ENCODE peak calls at places on chromosomes 7 and 10, in nine cellular contexts. One of them, this sample, is unnamed.

GRCh38 chr10:97788552-97789442 is 17.0 kb upstream of the SFRP5 start:
- DNase-seq in stimulated activated CD4-positive, alpha-beta T cell treated with anti-CD3 and anti-CD28 coated beads, Interleukin-12 subunit alpha, Interleukin-12 subunit beta, amount 100 ng/mL, for 48 hours: no peak
- DNase-seq in stimulated activated CD8-positive, alpha-beta memory T cell treated with anti-CD3 and anti-CD28 coated beads, Interleukin-7, amount 100 ng/mL, for 1 hour: no peak
- DNase-seq in sciatic nerve: no peak
- DNase-seq in amniotic epithelial cell: peak
- DNase-seq in mesothelial cell of epicardium: no peak
- DNase-seq in GM12892: no peak
- DNase-seq in naive thymus-derived CD8-positive, alpha-beta T cell: no peak
- DNase-seq in aorta: no peak
- DNase-seq in this sample: no peak

GRCh38 chr7:136677456-136678365 is 190.7 kb upstream of the CHRM2 start:
- DNase-seq in stimulated activated CD4-positive, alpha-beta T cell treated with anti-CD3 and anti-CD28 coated beads, Interleukin-12 subunit alpha, Interleukin-12 subunit beta, amount 100 ng/mL, for 48 hours: no peak
- DNase-seq in stimulated activated CD8-positive, alpha-beta memory T cell treated with anti-CD3 and anti-CD28 coated beads, Interleukin-7, amount 100 ng/mL, for 1 hour: no peak
- DNase-seq in sciatic nerve: no peak
- DNase-seq in amniotic epithelial cell: peak
- DNase-seq in mesothelial cell of epicardium: no peak
- DNase-seq in GM12892: no peak
- DNase-seq in naive thymus-derived CD8-positive, alpha-beta T cell: no peak
- DNase-seq in aorta: no peak
- DNase-seq in this sample: no peak

GRCh38 chr10:110540038-110540437 is 27.5 kb upstream of the SMC3 start:
- DNase-seq in stimulated activated CD4-positive, alpha-beta T cell treated with anti-CD3 and anti-CD28 coated beads, Interleukin-12 subunit alpha, Interleukin-12 subunit beta, amount 100 ng/mL, for 48 hours: no peak
- DNase-seq in stimulated activated CD8-positive, alpha-beta memory T cell treated with anti-CD3 and anti-CD28 coated beads, Interleukin-7, amount 100 ng/mL, for 1 hour: no peak
- DNase-seq in sciatic nerve: no peak
- DNase-seq in amniotic epithelial cell: peak
- DNase-seq in mesothelial cell of epicardium: no peak
- DNase-seq in GM12892: no peak
- DNase-seq in naive thymus-derived CD8-positive, alpha-beta T cell: no peak
- DNase-seq in aorta: no peak
- DNase-seq in this sample: no peak

GRCh38 chr7:608954-609711 is 89.5 kb upstream of the PDGFA start:
- DNase-seq in stimulated activated CD4-positive, alpha-beta T cell treated with anti-CD3 and anti-CD28 coated beads, Interleukin-12 subunit alpha, Interleukin-12 subunit beta, amount 100 ng/mL, for 48 hours: no peak
- DNase-seq in stimulated activated CD8-positive, alpha-beta memory T cell treated with anti-CD3 and anti-CD28 coated beads, Interleukin-7, amount 100 ng/mL, for 1 hour: no peak
- DNase-seq in sciatic nerve: no peak
- DNase-seq in amniotic epithelial cell: peak
- DNase-seq in mesothelial cell of epicardium: no peak
- DNase-seq in GM12892: no peak
- DNase-seq in naive thymus-derived CD8-positive, alpha-beta T cell: no peak
- DNase-seq in aorta: peak
- DNase-seq in this sample: no peak

GRCh38 chr10:132671171-132672154 is 114.5 kb downstream of the NKX6-2 start:
- DNase-seq in stimulated activated CD4-positive, alpha-beta T cell treated with anti-CD3 and anti-CD28 coated beads, Interleukin-12 subunit alpha, Interleukin-12 subunit beta, amount 100 ng/mL, for 48 hours: no peak
- DNase-seq in stimulated activated CD8-positive, alpha-beta memory T cell treated with anti-CD3 and anti-CD28 coated beads, Interleukin-7, amount 100 ng/mL, for 1 hour: no peak
- DNase-seq in sciatic nerve: peak
- DNase-seq in amniotic epithelial cell: no peak
- DNase-seq in mesothelial cell of epicardium: no peak
- DNase-seq in GM12892: no peak
- DNase-seq in naive thymus-derived CD8-positive, alpha-beta T cell: no peak
- DNase-seq in aorta: peak
- DNase-seq in this sample: no peak

GRCh38 chr7:28126047-28127041 is 54.3 kb downstream of the JAZF1 start:
- DNase-seq in stimulated activated CD4-positive, alpha-beta T cell treated with anti-CD3 and anti-CD28 coated beads, Interleukin-12 subunit alpha, Interleukin-12 subunit beta, amount 100 ng/mL, for 48 hours: no peak
- DNase-seq in stimulated activated CD8-positive, alpha-beta memory T cell treated with anti-CD3 and anti-CD28 coated beads, Interleukin-7, amount 100 ng/mL, for 1 hour: no peak
- DNase-seq in sciatic nerve: no peak
- DNase-seq in amniotic epithelial cell: peak
- DNase-seq in mesothelial cell of epicardium: no peak
- DNase-seq in GM12892: no peak
- DNase-seq in naive thymus-derived CD8-positive, alpha-beta T cell: no peak
- DNase-seq in aorta: no peak
- DNase-seq in this sample: no peak

GRCh38 chr10:103021897-103022286 is 103.8 kb downstream of the CNNM2 start:
- DNase-seq in stimulated activated CD4-positive, alpha-beta T cell treated with anti-CD3 and anti-CD28 coated beads, Interleukin-12 subunit alpha, Interleukin-12 subunit beta, amount 100 ng/mL, for 48 hours: no peak
- DNase-seq in stimulated activated CD8-positive, alpha-beta memory T cell treated with anti-CD3 and anti-CD28 coated beads, Interleukin-7, amount 100 ng/mL, for 1 hour: no peak
- DNase-seq in sciatic nerve: no peak
- DNase-seq in amniotic epithelial cell: peak
- DNase-seq in mesothelial cell of epicardium: no peak
- DNase-seq in GM12892: no peak
- DNase-seq in naive thymus-derived CD8-positive, alpha-beta T cell: no peak
- DNase-seq in aorta: no peak
- DNase-seq in this sample: no peak

GRCh38 chr7:54419209-54419608 is 123.0 kb upstream of the VSTM2A start:
- DNase-seq in stimulated activated CD4-positive, alpha-beta T cell treated with anti-CD3 and anti-CD28 coated beads, Interleukin-12 subunit alpha, Interleukin-12 subunit beta, amount 100 ng/mL, for 48 hours: no peak
- DNase-seq in stimulated activated CD8-positive, alpha-beta memory T cell treated with anti-CD3 and anti-CD28 coated beads, Interleukin-7, amount 100 ng/mL, for 1 hour: no peak
- DNase-seq in sciatic nerve: no peak
- DNase-seq in amniotic epithelial cell: no peak
- DNase-seq in mesothelial cell of epicardium: no peak
- DNase-seq in GM12892: no peak
- DNase-seq in naive thymus-derived CD8-positive, alpha-beta T cell: no peak
- DNase-seq in aorta: no peak
- DNase-seq in this sample: no peak

GRCh38 chr10:2173328-2173727 is 436.0 kb upstream of the ADARB2 start:
- DNase-seq in stimulated activated CD4-positive, alpha-beta T cell treated with anti-CD3 and anti-CD28 coated beads, Interleukin-12 subunit alpha, Interleukin-12 subunit beta, amount 100 ng/mL, for 48 hours: no peak
- DNase-seq in stimulated activated CD8-positive, alpha-beta memory T cell treated with anti-CD3 and anti-CD28 coated beads, Interleukin-7, amount 100 ng/mL, for 1 hour: no peak
- DNase-seq in sciatic nerve: no peak
- DNase-seq in amniotic epithelial cell: no peak
- DNase-seq in mesothelial cell of epicardium: no peak
- DNase-seq in GM12892: no peak
- DNase-seq in naive thymus-derived CD8-positive, alpha-beta T cell: no peak
- DNase-seq in aorta: no peak
- DNase-seq in this sample: no peak

GRCh38 chr7:149717481-149717880 is 55.9 kb downstream of the ZNF467 start:
- DNase-seq in stimulated activated CD4-positive, alpha-beta T cell treated with anti-CD3 and anti-CD28 coated beads, Interleukin-12 subunit alpha, Interleukin-12 subunit beta, amount 100 ng/mL, for 48 hours: no peak
- DNase-seq in stimulated activated CD8-positive, alpha-beta memory T cell treated with anti-CD3 and anti-CD28 coated beads, Interleukin-7, amount 100 ng/mL, for 1 hour: no peak
- DNase-seq in sciatic nerve: no peak
- DNase-seq in amniotic epithelial cell: no peak
- DNase-seq in mesothelial cell of epicardium: peak
- DNase-seq in GM12892: no peak
- DNase-seq in naive thymus-derived CD8-positive, alpha-beta T cell: no peak
- DNase-seq in aorta: no peak
- DNase-seq in this sample: no peak

This sample was measured in B cell.